ENCODE peak calls at places on chromosomes 11 and 22, in five cellular contexts. W is tibial nerve, T is suprapubic skin, A is fibroblast of the aortic adventitia, G is foreskin fibroblast. P is an unnamed sample.

GRCh38 chr22:25536578-25536977 is 27.9 kb upstream of the GRK3 start:
- DNase-seq in W (no peak), T (no peak), A (no peak), G (no peak), P (no peak)

GRCh38 chr11:85874265-85874664 is 19.1 kb downstream of the CCDC83 start:
- DNase-seq in W (no peak), T (no peak), A (no peak), G (no peak), P (no peak)

GRCh38 chr11:56948991-56949390 is 39.7 kb upstream of the OR5AK2 start:
- DNase-seq in W (no peak), T (no peak), A (no peak), G (no peak), P (no peak)

GRCh38 chr11:132064987-132065620 is 694.7 kb downstream of the NTM start:
- DNase-seq in W (no peak), T (no peak), A (peak), G (peak), P (peak)

GRCh38 chr22:21926728-21927127 is 25.9 kb downstream of the PPM1F start:
- DNase-seq in W (no peak), T (no peak), A (no peak), G (no peak), P (no peak)

GRCh38 chr11:57792060-57792541 is 30.5 kb downstream of the CTNND1 start:
- DNase-seq in W (peak), T (no peak), A (no peak), G (no peak), P (no peak)

GRCh38 chr11:80593981-80594380 is 1153.2 kb upstream of the TENM4 start:
- DNase-seq in W (no peak), T (no peak), A (peak), G (no peak), P (no peak)

GRCh38 chr22:19759994-19760651 is 455 bp upstream of the TBX1 start:
- DNase-seq in W (no peak), T (no peak), A (no peak), G (no peak), P (no peak)

GRCh38 chr11:25981998-25982397 is 349.9 kb upstream of the ANO3 start:
- DNase-seq in W (peak), T (no peak), A (peak), G (peak), P (peak)

GRCh38 chr22:40540265-40540664 is 96.3 kb downstream of the MRTFA start:
- DNase-seq in W (no peak), T (no peak), A (no peak), G (no peak), P (no peak)

DNA sequence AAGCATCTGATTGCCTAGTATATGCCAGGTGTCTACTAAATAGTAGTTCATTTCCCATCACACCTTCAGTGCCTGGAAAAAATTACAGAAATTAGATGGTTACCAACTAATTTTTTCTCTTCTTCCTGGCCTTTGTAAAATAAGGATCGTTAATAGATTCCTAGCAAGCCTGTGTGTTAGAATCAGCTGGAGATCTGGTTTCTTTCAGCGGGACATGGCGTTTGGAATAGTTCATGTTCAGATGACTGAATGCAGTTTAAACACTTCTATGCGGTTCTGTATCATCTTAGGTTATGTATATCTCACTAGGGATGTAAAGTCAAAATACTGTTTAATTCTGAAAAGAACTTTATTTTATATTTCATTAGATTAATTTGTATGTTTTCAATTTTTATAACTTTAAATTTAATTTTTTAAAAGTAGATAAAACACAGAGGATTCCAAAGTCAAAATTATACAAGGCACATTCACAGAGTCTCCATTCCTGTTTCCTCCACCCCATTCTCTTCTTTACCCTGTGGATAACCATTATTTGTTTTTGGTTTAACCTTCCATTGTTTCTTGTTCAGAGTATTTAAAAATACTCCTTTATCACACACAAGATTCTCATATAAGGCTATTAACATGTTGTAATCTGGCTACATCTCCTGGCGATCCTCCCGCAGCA is 132.8 kb downstream of the ATXN10 start:
- DNase-seq in W (no peak), T (no peak), A (peak), G (no peak), P (no peak)
- H3K4me3 ChIP-seq in W (no peak), T (no peak), A (no peak), G (no peak), P (no peak)

DNA sequence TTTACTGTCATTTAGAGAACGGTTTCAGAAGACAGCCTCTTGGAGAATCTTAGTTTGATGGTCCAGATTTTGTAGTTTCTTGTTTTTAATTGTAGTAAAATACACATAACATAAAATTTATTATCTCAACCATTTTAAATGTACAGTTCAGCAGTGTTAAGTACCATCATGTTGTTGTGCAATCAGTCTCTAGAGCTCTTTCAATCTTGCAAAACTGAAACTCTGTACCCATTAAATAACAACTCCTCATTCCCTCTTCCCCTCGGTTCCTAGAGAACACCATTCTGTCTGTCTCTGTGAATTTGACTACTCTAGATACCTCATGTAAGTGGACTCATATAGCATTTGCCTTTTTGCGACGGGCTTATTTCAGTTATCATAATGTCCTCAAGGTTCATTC is 69.8 kb downstream of the GRIK4 start:
- DNase-seq in W (no peak), T (no peak), A (no peak), G (no peak), P (no peak)
- TF ChIP-seq CTCF in W (no peak), T (no peak), A (no peak), G (no peak), P (no peak)

DNA sequence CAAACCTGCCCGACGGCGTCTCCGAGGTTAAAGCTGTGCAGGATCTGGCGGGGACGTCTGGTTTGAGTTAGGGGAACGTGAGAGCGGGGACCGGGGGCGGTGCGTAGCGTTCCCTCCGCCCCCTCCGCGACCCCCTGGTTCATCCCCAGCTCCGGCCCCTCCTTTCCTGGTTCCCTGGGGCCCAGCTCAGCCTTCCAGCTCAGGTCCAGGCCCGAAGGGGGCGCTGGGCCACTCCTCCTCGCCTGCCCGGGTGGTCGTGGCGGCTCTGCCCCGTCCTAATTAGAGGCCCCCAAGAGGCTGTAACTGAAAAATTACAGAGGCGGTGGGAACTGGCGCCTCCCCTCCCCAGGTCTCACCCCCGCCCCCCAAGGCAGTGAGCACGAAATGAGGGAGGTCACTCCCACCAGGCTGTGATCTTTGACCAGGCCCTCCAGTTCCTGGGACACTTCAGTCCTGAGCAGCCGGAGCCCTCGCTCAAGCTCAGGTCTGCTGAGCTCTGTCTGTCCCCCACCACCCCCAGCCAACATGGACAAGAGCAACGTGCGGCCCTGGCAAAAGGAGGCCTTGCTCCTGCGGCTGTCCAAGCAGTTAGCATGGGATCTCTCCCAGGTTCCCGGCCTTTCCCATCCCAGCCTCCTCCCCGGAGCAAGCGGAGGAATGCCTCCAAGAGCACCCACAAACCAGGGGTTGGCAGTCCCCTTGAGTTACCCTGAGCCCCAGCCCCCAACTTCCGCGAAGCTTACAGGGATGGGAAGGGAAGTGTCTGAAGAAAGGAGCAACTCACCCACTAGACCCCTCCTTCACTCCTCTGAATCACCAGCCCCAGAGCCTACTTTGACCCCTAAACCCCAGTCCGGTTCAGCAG is 3.3 kb downstream of the CD248 start:
- DNase-seq in W (no peak), T (peak), A (peak), G (peak), P (no peak)
- H3K4me3 ChIP-seq in W (peak), T (peak), A (peak), G (peak), P (peak)

GRCh38 chr22:45833613-45834012 is 143.3 kb downstream of the WNT7B start:
- DNase-seq in W (no peak), T (no peak), A (no peak), G (no peak), P (no peak)

GRCh38 chr22:45832959-45833580 is 143.9 kb downstream of the WNT7B start:
- DNase-seq in W (no peak), T (no peak), A (no peak), G (no peak), P (no peak)

GRCh38 chr22:45831394-45831793 is 145.6 kb downstream of the WNT7B start:
- DNase-seq in W (no peak), T (no peak), A (peak), G (peak), P (no peak)

GRCh38 chr22:45830531-45831245 is 146.3 kb downstream of the WNT7B start:
- DNase-seq in W (no peak), T (no peak), A (peak), G (peak), P (no peak)

DNA sequence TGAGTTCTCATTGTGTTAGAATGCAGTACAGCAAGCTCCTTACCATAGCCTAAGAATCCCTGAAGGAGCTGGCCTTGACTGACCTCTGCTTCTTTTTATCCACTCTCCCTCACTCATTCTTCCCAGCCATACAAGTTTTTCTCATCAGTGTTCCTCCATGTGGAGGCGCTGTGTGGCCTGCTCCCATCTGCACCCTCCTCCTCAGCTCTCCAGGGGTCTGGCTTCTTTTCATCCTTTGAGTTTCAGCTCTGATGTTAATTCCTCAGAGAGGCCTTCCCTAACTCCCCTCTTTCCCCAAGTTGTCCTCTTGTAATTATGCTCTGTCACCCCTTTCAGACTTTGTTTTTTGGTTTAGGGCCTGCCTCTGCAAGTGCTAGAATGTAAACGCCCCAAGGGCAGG is 144.8 kb downstream of the WNT7B start:
- DNase-seq in W (no peak), T (no peak), A (no peak), G (no peak), P (no peak)
- TF ChIP-seq CTCF in W (no peak), T (no peak), A (no peak), G (no peak), P (peak)

GRCh38 chr11:114562166-114562916 is 2.7 kb upstream of the NXPE1 start:
- DNase-seq in W (no peak), T (no peak), A (peak), G (peak), P (peak)
- H3K4me3 ChIP-seq in W (no peak), T (no peak), A (no peak), G (no peak), P (no peak)

GRCh38 chr11:798093-798713 is at the start of gene SLC25A22:
- DNase-seq in W (peak), T (no peak), A (peak), G (peak), P (no peak)
- TF ChIP-seq CTCF in W (peak), T (peak), A (peak), G (peak), P (peak)

DNA sequence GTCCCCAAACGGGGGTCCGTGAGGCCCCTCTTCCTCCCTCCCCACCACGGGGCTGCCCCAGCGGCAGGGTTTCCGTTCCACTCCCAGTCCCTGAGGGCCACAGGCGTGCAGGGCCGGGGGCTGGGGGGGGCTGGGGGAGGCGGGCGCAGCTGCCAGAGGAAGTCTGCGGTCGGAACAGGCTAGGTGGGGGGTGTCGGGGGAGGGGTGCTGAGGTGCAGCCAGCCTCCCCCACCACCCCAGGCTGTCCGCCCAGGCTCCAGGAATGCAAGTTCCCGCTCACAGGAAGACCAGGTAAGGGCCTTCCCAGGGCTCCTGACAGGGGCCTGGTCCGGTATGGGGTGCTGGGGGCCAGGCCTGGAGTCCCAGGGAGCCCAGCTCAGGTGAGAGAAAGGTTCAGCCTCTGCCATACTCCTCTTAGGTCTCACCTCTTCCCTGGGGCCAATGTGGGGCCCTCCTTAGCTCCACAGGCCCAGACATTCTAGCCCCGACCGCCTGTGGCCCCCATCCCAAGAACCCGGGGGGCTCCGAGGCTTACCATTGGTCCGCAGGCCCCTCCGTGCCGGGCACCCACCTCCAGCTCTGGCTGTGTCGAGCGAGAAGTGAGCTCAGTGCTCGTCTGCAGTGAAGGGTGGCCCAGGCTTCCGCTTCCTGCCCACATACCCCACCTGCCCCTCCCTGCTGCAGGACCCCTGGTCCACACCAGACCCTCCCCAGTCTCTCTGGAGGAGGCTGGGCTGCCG is at the start of gene PTPRCAP:
- DNase-seq in W (no peak), T (no peak), A (no peak), G (no peak), P (no peak)
- H3K4me3 ChIP-seq in W (peak), T (peak), A (no peak), G (no peak), P (no peak)

GRCh38 chr11:932435-932834 is 6.8 kb downstream of the AP2A2 start:
- DNase-seq in W (no peak), T (no peak), A (no peak), G (no peak), P (no peak)
- TF ChIP-seq CTCF in W (no peak), T (no peak), A (no peak), G (no peak), P (no peak)

GRCh38 chr22:50697667-50698506 is 25.3 kb downstream of the SHANK3 start:
- DNase-seq in W (no peak), T (peak), A (no peak), G (no peak), P (no peak)
- H3K4me3 ChIP-seq in W (peak), T (peak), A (peak), G (peak), P (peak)

P was measured in AG04449.